ENCODE peak calls at places on chromosomes 1 and 21, in nine cellular contexts. Y, G, N, T, X, C, J, F and I are unnamed samples.

GRCh38 chr1:147808025-147808424 is 47.6 kb upstream of the GJA5 start:
- DNase-seq in T (no peak), X (peak; percentile 9), Y (no peak), F (no peak), G (peak; percentile 7), C (no peak), N (no peak), J (no peak), I (peak; percentile 84)

GRCh38 chr1:52672946-52673345 is 25.2 kb downstream of the COA7 start:
- DNase-seq in F (no peak), T (no peak), Y (no peak), J (peak; percentile 53), C (no peak), G (no peak), N (no peak), X (peak; percentile 37), I (no peak)

GRCh38 chr1:42999308-42999707 is 40.6 kb upstream of the SLC2A1 start:
- DNase-seq in J (no peak), F (no peak), T (no peak), C (no peak), N (no peak), G (no peak), X (peak; percentile 35), Y (no peak), I (no peak)

GRCh38 chr1:211534545-211535291 is 42.8 kb upstream of the RD3 start:
- DNase-seq in T (no peak), X (no peak), N (no peak), J (no peak), F (no peak), Y (no peak), C (no peak), G (no peak), I (no peak)

GRCh38 chr1:162368451-162368850 is 8.2 kb downstream of the SPATA46 start:
- DNase-seq in X (no peak), G (no peak), Y (no peak), J (no peak), C (no peak), T (no peak), F (no peak), N (no peak), I (no peak)

GRCh38 chr21:38460171-38460742 is 38.0 kb downstream of the ERG start:
- DNase-seq in C (no peak), J (peak; percentile 93), X (peak; percentile 46), N (peak; percentile 58), Y (no peak), T (no peak), G (no peak), F (no peak), I (peak; percentile 94)

GRCh38 chr1:202320081-202320405 is 21.7 kb downstream of the UBE2T start:
- DNase-seq in N (no peak), C (no peak), X (no peak), G (no peak), J (no peak), F (no peak), T (no peak), Y (no peak), I (no peak)

GRCh38 chr1:244952940-244953339 is 88.6 kb upstream of the HNRNPU start:
- DNase-seq in G (no peak), J (peak; percentile 87), F (no peak), Y (peak; percentile 64), C (peak; percentile 59), T (peak; percentile 73), X (no peak), N (no peak), I (no peak)

GRCh38 chr1:214241060-214241459 is 39.9 kb upstream of the SMYD2 start:
- DNase-seq in T (no peak), C (no peak), J (no peak), N (no peak), F (no peak), Y (no peak), X (no peak), G (no peak), I (peak; percentile 35)

GRCh38 chr1:8780405-8780804 is 37.0 kb downstream of the RERE start:
- DNase-seq in Y (no peak), F (no peak), N (no peak), X (no peak), C (no peak), J (no peak), T (no peak), G (no peak), I (no peak)

GRCh38 chr1:19087737-19088594 is 122.1 kb downstream of the UBR4 start:
- DNase-seq in X (no peak), G (no peak), C (no peak), J (no peak), Y (peak; percentile 55), T (peak; percentile 45), F (no peak), N (no peak), I (no peak)

GRCh38 chr1:160834945-160835565 is 27.6 kb downstream of the CD244 start:
- DNase-seq in C (peak; percentile 45), F (no peak), X (peak; percentile 43), Y (peak; percentile 37), T (peak; percentile 24), G (peak; percentile 58), N (no peak), J (peak; percentile 25), I (peak; percentile 69)

GRCh38 chr1:154567386-154568164 is at the start of gene CHRNB2:
- DNase-seq in G (peak; percentile 88), C (peak; percentile 24), J (no peak), N (peak; percentile 66), T (peak; percentile 82), Y (peak; percentile 87), X (peak; percentile 18), F (peak; percentile 92), I (peak; percentile 45)

GRCh38 chr1:192538407-192539311 is 36.9 kb upstream of the RGS1 start:
- DNase-seq in F (no peak), J (no peak), T (no peak), C (no peak), N (no peak), X (peak; percentile 60), G (no peak), Y (peak; percentile 40), I (no peak)

DNA sequence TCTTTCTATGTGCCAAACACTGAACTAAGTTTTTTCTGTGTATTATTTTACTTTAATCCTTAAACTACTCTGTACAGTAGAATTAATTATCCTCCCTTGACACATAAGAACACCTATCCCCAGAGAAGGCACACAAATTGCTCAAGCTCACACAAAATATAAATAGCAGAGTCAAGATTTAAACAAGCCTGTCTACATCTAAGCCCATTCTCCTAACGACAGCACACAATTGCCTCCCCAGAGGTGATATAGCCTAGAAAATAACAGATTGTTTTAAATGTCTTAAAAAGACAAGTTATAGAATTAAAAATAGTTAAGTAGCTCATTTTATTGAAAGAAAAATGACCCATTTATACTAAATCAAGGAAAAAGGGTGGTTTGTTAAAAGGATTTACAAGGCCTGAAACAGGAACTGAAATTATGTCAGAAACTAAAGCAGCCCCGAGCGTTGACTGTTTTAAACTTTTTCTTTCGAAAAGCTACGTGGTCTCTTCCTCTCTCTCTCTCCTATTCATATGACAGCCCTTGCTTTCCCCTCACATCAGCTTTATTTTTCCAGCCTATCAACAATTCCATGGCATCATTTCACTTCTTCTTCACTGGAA is 30.5 kb downstream of the TNFSF18 start:
- DNase-seq in X (no peak), G (no peak), T (no peak), J (no peak), Y (peak; percentile 32), F (no peak), C (no peak), N (no peak), I (no peak)
- TF ChIP-seq CTCF in X (no peak), G (no peak), T (no peak), J (no peak), Y (no peak), F (no peak), C (no peak), N (no peak), I (no peak)

DNA sequence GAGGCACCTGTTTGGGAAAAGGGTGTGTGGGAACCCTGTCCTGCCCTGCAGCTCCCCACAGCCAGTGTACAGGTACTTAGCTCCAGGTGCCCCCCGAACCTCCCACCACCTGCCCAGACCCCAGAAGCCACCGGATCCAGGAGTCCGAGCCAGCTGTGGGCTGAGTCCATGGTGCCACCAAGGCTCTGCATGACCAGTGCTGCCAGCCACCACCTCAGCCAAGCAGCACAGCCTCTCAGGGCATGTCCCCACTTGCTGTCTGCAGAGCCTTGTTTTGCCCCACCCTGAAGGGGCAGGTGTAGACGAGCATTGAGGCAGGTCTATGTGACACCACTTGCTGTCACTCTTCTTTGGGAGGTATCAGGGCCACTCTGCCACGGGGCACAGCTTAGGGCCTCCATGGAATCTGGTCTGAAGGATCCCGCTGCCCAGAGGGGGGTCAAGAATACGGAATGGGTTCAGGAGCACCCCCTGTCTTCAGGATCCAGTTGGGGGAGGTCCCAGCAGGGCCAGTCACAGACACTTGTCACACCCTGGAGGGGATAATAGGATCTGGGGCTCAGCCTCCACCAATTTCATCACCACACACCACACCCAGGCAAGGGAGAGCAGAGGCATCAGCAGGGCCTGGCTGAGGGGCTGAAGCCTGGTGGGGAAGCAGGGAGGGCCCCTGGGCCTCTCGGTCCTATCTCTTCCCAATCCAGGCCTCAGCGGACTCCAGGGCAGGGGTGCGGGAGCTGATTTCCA is 27.7 kb downstream of the ARHGEF19 start:
- DNase-seq in T (no peak), J (peak; percentile 71), G (no peak), F (no peak), Y (no peak), N (no peak), C (no peak), X (no peak), I (no peak)
- TF ChIP-seq CTCF in T (no peak), J (peak; percentile 13), G (no peak), F (no peak), Y (no peak), N (no peak), C (no peak), X (no peak), I (no peak)

GRCh38 chr1:153400244-153400643 is 9.4 kb upstream of the S100A8 start:
- DNase-seq in Y (no peak), N (no peak), T (no peak), F (peak; percentile 53), G (no peak), X (no peak), C (no peak), J (no peak), I (peak; percentile 7)
- TF ChIP-seq CTCF in Y (no peak), N (no peak), T (no peak), F (no peak), G (no peak), X (peak; percentile 7), C (no peak), J (peak; percentile 43), I (peak; percentile 23)

DNA sequence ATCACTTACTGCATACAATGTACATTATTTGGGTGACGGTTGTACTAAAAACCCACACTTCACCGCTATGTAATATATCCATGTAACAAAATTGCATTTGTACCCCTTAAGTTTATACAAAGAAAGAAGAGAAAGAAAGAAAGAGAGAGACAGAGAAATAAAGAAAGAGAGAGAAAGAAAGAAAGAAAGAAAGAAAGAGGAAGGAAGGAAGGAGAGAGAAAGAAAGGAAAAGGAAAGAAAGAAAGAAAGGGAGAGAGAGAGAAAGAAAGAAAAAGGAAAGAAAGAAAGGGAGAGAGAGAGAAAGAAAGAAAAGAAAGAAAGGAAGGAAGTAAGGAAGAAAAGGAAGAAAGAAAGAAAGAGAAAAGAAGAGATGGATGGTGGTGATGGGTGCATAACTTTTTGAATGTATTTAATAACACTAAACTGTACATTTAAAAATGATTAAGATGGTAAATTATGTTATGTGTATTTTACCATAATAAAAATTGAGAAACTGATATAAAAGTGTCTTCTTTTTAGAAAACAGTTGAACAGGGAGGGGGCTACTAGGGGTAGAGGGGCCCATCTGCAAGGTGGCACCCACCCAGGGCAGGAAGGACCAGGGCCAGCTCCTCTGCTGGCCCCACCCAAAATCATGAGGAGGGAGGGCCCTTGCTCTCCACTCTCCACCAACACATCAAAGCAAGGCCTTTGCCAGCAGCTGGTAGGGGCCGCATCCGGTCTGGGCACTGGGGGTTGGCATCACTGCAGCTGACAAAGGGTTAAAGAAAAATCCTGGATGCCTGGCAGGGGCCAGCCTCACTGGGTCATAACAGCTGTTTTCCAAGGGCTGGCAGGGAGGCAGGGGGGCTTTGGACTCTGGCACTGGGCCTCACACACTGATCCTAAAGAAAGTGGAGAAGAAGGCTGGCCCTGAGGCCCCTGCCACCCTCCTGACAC is 153.9 kb upstream of the EDN2 start:
- DNase-seq in J (no peak), T (no peak), C (no peak), Y (no peak), F (no peak), N (no peak), X (no peak), G (no peak), I (no peak)
- TF ChIP-seq CTCF in J (no peak), T (no peak), C (no peak), Y (no peak), F (no peak), N (no peak), X (no peak), G (no peak), I (no peak)